ENCODE peak calls at places on chromosomes 16 and 17, in ten cellular contexts. W is PC-3, E is fibroblast of the aortic adventitia, H is heart left ventricle, K is lower leg skin, U is dorsolateral prefrontal cortex, I is A549, F is breast epithelium, M is adrenal gland, S is AG04450. C is an unnamed sample.

GRCh38 chr17:13508916-13509315 is 92.8 kb downstream of the HS3ST3A1 start:
- DNase-seq in W (no peak), E (peak), H (no peak), K (no peak), U (no peak), I (no peak), F (no peak), M (peak), S (no peak), C (peak)

GRCh38 chr17:56629450-56630187 is 36.1 kb downstream of the NOG start:
- DNase-seq in W (peak), E (peak), H (no peak), K (no peak), U (no peak), I (peak), F (no peak), M (no peak), S (peak), C (peak)

GRCh38 chr16:15464401-15465186 is 30.2 kb downstream of the BMERB1 start:
- DNase-seq in W (peak), E (no peak), H (no peak), K (no peak), U (no peak), I (no peak), F (no peak), M (no peak), S (no peak), C (no peak)

GRCh38 chr17:38603786-38604478 is 1.8 kb downstream of the SRCIN1 start:
- DNase-seq in W (no peak), E (no peak), H (no peak), K (no peak), U (no peak), I (no peak), F (no peak), M (no peak), S (no peak), C (no peak)

GRCh38 chr17:49694847-49695697 is 12.7 kb downstream of the SLC35B1 start:
- DNase-seq in W (peak), E (peak), H (peak), K (peak), U (peak), I (peak), F (no peak), M (peak), S (no peak), C (peak)

GRCh38 chr17:16878547-16879100 is 93.3 kb downstream of the TNFRSF13B start:
- DNase-seq in W (no peak), E (no peak), H (no peak), K (peak), U (no peak), I (no peak), F (no peak), M (no peak), S (no peak), C (no peak)

GRCh38 chr16:83779881-83780280 is 27.9 kb upstream of the HSBP1 start:
- DNase-seq in W (peak), E (peak), H (no peak), K (no peak), U (no peak), I (no peak), F (no peak), M (peak), S (no peak), C (peak)

GRCh38 chr16:89700649-89701424 is 668 bp downstream of the SPATA2L start:
- DNase-seq in W (peak), E (no peak), H (peak), K (peak), U (no peak), I (peak), F (peak), M (peak), S (no peak), C (no peak)

GRCh38 chr16:51773491-51773890 is 622.4 kb upstream of the SALL1 start:
- DNase-seq in W (no peak), E (no peak), H (no peak), K (no peak), U (no peak), I (no peak), F (no peak), M (no peak), S (no peak), C (no peak)

GRCh38 chr17:64200080-64201042 is 62.7 kb downstream of the TEX2 start:
- DNase-seq in W (no peak), E (peak), H (no peak), K (no peak), U (no peak), I (no peak), F (no peak), M (peak), S (no peak), C (peak)

GRCh38 chr17:27491713-27492190 is 35.5 kb downstream of the KSR1 start:
- DNase-seq in W (no peak), E (no peak), H (no peak), K (no peak), U (peak), I (no peak), F (no peak), M (no peak), S (no peak), C (no peak)

GRCh38 chr17:62706598-62707424 is 79.3 kb downstream of the MRC2 start:
- DNase-seq in W (no peak), E (no peak), H (no peak), K (peak), U (no peak), I (no peak), F (no peak), M (no peak), S (no peak), C (no peak)

GRCh38 chr17:62703776-62704380 is 76.4 kb downstream of the MRC2 start:
- DNase-seq in W (peak), E (peak), H (peak), K (peak), U (peak), I (peak), F (peak), M (peak), S (no peak), C (peak)

GRCh38 chr17:62704381-62704971 is 77.0 kb downstream of the MRC2 start:
- DNase-seq in W (peak), E (peak), H (no peak), K (peak), U (no peak), I (peak), F (no peak), M (no peak), S (no peak), C (peak)

GRCh38 chr17:62705781-62706597 is 78.5 kb downstream of the MRC2 start:
- DNase-seq in W (no peak), E (peak), H (no peak), K (no peak), U (no peak), I (no peak), F (no peak), M (peak), S (no peak), C (peak)

GRCh38 chr17:62705116-62705515 is 77.6 kb downstream of the MRC2 start:
- DNase-seq in W (no peak), E (peak), H (no peak), K (no peak), U (no peak), I (no peak), F (no peak), M (peak), S (no peak), C (no peak)
- H3K4me3 ChIP-seq in W (peak), E (peak), H (peak), K (no peak), U (peak), I (peak), F (peak), M (peak), S (peak), C (peak)

DNA sequence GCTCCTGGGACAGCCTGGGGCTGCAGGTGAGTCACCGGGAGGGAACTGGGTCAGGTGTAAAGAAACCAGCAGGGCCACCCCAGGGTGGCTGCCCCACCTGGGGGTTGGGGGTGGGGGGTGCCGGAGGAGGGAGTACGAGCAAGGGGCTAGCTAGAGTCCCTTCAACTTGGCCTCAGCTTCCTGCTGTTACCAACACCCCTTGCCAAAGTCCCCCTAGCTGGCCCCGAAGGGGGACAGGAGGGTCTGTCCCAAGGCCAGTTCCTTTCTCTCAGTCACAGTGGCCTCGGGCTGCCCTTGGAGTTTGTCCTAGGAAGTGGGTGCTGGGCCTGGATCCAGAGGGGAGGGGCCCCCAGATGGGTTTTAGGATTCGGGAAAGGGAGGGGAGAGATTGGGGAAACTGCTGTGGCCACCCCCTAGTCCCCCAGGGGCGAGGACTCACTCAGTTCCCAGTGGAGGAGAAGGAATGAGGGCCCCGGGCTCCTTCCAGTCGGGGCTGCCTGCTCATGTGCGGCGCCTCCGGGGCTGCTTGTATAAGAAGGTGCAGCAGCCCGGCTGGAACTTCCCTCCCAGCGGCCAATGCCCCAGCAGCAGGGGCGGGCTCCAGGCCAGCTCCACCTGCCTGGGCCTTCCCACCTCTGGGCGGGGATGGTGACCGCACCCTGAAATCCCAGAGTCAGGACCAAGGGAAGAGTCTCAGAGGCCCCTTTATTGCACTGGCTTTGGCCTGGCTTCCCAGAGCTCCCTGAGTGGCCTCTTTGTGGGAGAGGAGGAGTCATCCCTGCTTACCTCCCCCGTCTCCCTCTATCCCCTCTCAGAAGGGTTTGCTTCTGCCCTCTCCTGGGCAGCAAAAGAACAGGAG is 7.3 kb downstream of the ARHGAP27 start:
- DNase-seq in W (peak), E (peak), H (peak), K (no peak), U (no peak), I (peak), F (peak), M (peak), S (peak), C (peak)
- H3K4me3 ChIP-seq in W (peak), E (no peak), H (peak), K (no peak), U (no peak), I (peak), F (peak), M (no peak), S (no peak), C (no peak)

DNA sequence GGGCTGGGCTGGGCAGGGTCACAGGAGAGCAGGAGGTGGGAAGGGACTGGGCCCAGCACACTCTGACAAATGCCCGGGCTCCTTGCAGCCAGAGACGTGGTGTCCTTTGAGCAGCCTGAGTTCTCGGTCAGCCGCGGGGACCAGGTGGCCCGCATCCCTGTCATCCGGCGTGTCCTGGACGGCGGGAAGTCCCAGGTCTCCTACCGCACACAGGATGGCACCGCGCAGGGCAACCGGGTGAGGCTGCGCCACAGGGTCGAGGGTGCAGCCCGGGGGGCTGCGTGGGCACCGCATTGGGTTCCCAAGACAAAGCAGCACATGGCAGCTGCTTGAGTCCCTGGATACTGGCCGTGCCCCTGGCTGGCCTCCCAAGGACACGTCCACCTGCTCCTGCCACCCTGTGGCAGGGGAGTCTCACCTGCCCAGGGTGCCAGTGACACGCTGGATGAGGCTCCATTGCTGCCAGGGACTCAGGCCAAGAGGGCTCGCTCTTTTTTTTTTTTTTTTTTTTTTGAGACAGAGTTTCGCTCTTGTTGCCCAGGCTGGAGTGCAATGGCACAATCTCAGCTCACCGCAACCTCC is 21.3 kb downstream of the GALK1 start:
- DNase-seq in W (no peak), E (no peak), H (no peak), K (no peak), U (no peak), I (no peak), F (no peak), M (no peak), S (no peak), C (no peak)
- H3K4me3 ChIP-seq in W (no peak), E (no peak), H (no peak), K (no peak), U (no peak), I (no peak), F (no peak), M (no peak), S (no peak), C (no peak)

DNA sequence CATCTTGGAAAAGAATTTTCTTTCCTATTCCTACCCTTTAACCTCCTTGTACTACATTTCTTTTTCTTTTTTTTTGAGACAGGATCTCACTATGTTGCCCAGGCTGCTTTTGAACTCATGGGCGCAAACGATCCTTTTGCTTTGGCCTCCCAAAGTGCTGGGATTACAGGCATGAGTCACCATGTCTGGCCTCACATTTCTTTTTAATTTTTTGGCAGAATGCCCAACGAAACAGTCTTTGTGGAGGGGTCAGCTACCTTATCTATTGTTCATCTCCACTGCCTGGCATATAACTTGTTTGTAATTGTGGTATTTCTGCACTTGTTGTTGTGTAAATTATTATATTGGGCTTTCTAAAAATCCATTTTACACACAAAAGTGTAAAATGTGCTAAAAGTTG is 27.3 kb downstream of the MAP2K4 start:
- DNase-seq in W (peak), E (peak), H (no peak), K (no peak), U (no peak), I (peak), F (no peak), M (peak), S (no peak), C (peak)
- H3K4me3 ChIP-seq in W (no peak), E (no peak), H (no peak), K (no peak), U (no peak), I (no peak), F (no peak), M (no peak), S (no peak), C (no peak)

GRCh38 chr17:2213291-2213960 is 90.2 kb downstream of the SMG6 start:
- DNase-seq in W (no peak), E (peak), H (no peak), K (no peak), U (no peak), I (no peak), F (no peak), M (peak), S (no peak), C (peak)

GRCh38 chr17:2218426-2218825 is 85.2 kb downstream of the SMG6 start:
- DNase-seq in W (peak), E (no peak), H (no peak), K (no peak), U (no peak), I (no peak), F (no peak), M (no peak), S (no peak), C (no peak)

GRCh38 chr17:2214887-2215615 is 88.5 kb downstream of the SMG6 start:
- DNase-seq in W (no peak), E (peak), H (peak), K (no peak), U (no peak), I (no peak), F (no peak), M (peak), S (no peak), C (peak)

GRCh38 chr17:2214047-2214717 is 89.4 kb downstream of the SMG6 start:
- DNase-seq in W (no peak), E (peak), H (peak), K (peak), U (peak), I (no peak), F (no peak), M (peak), S (peak), C (peak)

GRCh38 chr17:2215616-2216364 is 87.8 kb downstream of the SMG6 start:
- DNase-seq in W (no peak), E (peak), H (peak), K (peak), U (no peak), I (no peak), F (no peak), M (peak), S (peak), C (peak)
- H3K4me3 ChIP-seq in W (no peak), E (peak), H (peak), K (no peak), U (peak), I (no peak), F (peak), M (peak), S (peak), C (peak)

C was measured in fibroblast of mammary gland.